ENCODE peak calls at places on chromosomes 12 and 14, in five cellular contexts. O, D, M, C and V are unnamed samples.

GRCh38 chr14:95452176-95452889 is 64.1 kb downstream of the SYNE3 start:
- DNase-seq in O (no peak), D (peak; percentile 14), M (no peak), C (no peak), V (no peak)

GRCh38 chr14:46054526-46054925 is 597.1 kb downstream of the RPL10L start:
- DNase-seq in O (no peak), D (no peak), M (no peak), C (peak; percentile 0), V (no peak)

GRCh38 chr14:56813143-56813551 is 2.9 kb upstream of the OTX2 start:
- DNase-seq in O (no peak), D (no peak), M (no peak), C (no peak), V (no peak)

GRCh38 chr12:57247041-57247440 is 3.9 kb downstream of the STAC3 start:
- DNase-seq in O (no peak), D (no peak), M (no peak), C (no peak), V (no peak)

GRCh38 chr12:104604070-104604994 is 147.6 kb downstream of the CHST11 start:
- DNase-seq in O (peak; percentile 73), D (peak; percentile 32), M (peak; percentile 49), C (peak; percentile 81), V (peak; percentile 70)

GRCh38 chr14:77098470-77099353 is 654 bp downstream of the CIPC start:
- DNase-seq in O (peak; percentile 63), D (peak; percentile 38), M (peak; percentile 54), C (no peak), V (peak; percentile 29)

GRCh38 chr12:91620949-91621348 is 438.3 kb upstream of the DCN start:
- DNase-seq in O (no peak), D (peak; percentile 24), M (no peak), C (peak; percentile 2), V (no peak)

GRCh38 chr14:85534435-85534834 is 4.5 kb downstream of the FLRT2 start:
- DNase-seq in O (no peak), D (peak; percentile 46), M (no peak), C (no peak), V (no peak)

GRCh38 chr14:54629183-54629582 is 62.3 kb downstream of the SAMD4A start:
- DNase-seq in O (no peak), D (no peak), M (no peak), C (no peak), V (no peak)

GRCh38 chr12:106831699-106832098 is 57.2 kb downstream of the RIC8B start:
- DNase-seq in O (no peak), D (no peak), M (no peak), C (no peak), V (no peak)

GRCh38 chr12:15838986-15839385 is 43.2 kb upstream of the STRAP start:
- DNase-seq in O (no peak), D (no peak), M (no peak), C (no peak), V (no peak)

DNA sequence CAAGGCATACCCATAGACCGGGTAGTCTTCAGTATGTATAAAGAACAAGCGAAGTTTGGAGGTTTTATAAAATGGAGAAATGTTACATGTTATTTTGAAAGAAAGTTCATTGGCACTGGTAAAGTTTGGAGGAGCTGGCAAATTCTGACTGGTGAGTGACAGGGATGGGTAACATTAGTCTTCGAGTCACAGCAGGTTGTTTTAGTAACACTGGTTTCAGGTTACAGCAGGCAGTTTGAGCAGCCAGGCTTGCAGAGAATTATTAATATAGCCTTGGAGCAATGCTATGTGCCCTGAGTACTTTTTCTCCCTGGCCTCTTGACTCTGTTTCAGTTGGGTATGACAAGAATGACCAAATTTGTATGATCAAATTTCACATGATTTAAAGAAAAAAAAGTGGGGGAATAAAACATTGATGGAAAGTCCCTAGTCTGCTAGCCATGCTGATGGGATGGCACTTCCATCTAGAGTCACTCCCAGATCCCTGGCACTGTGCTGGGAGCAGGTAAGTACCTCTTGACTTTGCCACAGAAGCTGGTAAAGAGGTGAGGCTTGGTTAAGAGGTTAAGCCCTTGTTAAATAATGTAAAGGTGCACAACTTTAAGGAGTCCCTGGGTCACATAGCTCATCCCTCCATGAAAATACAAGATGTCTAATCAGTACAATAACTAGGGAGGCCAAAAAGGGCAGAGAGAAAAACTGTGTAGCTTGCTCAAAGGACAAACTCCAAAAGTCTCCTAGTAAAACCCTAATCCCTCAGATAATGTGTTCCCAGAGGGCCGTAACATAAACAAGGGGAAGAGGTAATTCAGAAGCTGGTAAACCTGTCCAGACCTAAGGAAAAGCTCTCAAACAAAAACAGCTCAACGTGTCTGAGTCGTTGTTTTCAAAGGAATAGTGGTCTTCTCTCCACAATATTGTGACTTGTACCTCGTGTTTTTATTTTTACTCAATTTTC is 12.7 kb upstream of the SVOP start:
- DNase-seq in O (no peak), D (no peak), M (no peak), C (no peak), V (no peak)
- TF ChIP-seq CTCF in O (no peak), D (no peak), M (no peak), C (no peak), V (no peak)

DNA sequence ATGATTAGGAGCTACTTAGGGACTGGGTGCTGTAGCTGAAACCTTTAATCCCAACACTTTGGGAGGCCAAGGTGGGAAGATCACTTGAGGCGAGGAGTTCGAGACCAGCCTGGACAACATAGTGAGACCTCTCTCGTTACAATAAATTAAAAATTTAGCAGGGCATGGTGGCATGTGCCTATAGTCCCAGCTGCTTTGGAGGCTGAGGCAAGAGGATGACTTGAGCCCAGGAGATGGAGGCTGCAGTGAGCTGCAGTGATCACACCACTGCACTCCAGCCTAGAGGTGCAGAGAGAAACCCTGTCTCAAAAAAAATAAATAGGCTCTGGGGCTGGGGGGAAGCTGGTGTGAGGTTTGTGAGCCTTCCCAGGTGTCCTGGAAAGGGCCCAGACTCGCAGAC is 97.2 kb downstream of the FBXL14 start:
- DNase-seq in O (no peak), D (no peak), M (no peak), C (no peak), V (no peak)
- H3K27ac ChIP-seq in O (no peak overlapping the region), D (no peak overlapping the region), M (no peak overlapping the region), C (no peak overlapping the region), V (peak overlapping the region; percentile 56)

GRCh38 chr12:40970320-40970907 is 217.7 kb upstream of the PDZRN4 start:
- DNase-seq in O (no peak), D (no peak), M (no peak), C (no peak), V (no peak)
- H3K4me3 ChIP-seq in O (no peak overlapping the region), D (no peak overlapping the region), M (no peak overlapping the region), C (no peak overlapping the region), V (no peak overlapping the region)

GRCh38 chr14:51401756-51402155 is 161.7 kb downstream of the TMX1 start:
- DNase-seq in O (no peak), D (no peak), M (no peak), C (no peak), V (no peak)
- TF ChIP-seq CTCF in O (no peak), D (no peak), M (no peak), C (no peak), V (no peak)

GRCh38 chr12:113598815-113599406 is 127.2 kb upstream of the LHX5 start:
- DNase-seq in O (no peak), D (no peak), M (no peak), C (no peak), V (no peak)

GRCh38 chr12:113604666-113605065 is 133.0 kb upstream of the LHX5 start:
- DNase-seq in O (no peak), D (no peak), M (no peak), C (no peak), V (no peak)

GRCh38 chr12:113601656-113602263 is 130.1 kb upstream of the LHX5 start:
- DNase-seq in O (no peak), D (peak; percentile 76), M (no peak), C (no peak), V (no peak)
- H3K27ac ChIP-seq in O (no peak overlapping the region), D (no peak overlapping the region), M (no peak overlapping the region), C (no peak overlapping the region), V (no peak overlapping the region)

DNA sequence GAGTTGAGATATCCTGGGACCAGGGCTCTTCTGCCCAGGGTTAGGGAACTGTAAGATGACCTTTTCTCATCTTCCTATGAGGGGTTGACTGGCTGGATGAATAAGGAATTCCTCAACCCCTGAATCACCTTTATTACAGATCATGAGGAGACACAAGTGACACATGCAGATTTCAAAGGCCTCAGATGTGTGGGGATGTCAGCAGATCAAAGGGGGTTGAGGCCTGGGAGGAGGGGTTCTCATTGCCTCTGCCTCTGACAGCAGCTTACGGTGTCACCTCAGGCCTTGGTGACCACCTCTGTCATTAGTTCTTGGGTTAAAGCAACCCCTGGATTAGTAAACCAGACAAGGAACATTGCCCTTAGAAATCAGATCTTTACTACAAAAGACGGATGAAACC is 2.1 kb upstream of the KRT72 start:
- DNase-seq in O (no peak), D (no peak), M (no peak), C (no peak), V (no peak)
- H3K4me3 ChIP-seq in O (no peak overlapping the region), D (no peak overlapping the region), M (no peak overlapping the region), C (no peak overlapping the region), V (no peak overlapping the region)

GRCh38 chr14:22375321-22375930 is 213.6 kb downstream of the DAD1 start:
- DNase-seq in O (no peak), D (peak; percentile 64), M (no peak), C (peak; percentile 39), V (no peak)
- TF ChIP-seq CTCF in O (peak; percentile 43), D (peak; percentile 57), M (no peak), C (peak; percentile 74), V (peak; percentile 57)

DNA sequence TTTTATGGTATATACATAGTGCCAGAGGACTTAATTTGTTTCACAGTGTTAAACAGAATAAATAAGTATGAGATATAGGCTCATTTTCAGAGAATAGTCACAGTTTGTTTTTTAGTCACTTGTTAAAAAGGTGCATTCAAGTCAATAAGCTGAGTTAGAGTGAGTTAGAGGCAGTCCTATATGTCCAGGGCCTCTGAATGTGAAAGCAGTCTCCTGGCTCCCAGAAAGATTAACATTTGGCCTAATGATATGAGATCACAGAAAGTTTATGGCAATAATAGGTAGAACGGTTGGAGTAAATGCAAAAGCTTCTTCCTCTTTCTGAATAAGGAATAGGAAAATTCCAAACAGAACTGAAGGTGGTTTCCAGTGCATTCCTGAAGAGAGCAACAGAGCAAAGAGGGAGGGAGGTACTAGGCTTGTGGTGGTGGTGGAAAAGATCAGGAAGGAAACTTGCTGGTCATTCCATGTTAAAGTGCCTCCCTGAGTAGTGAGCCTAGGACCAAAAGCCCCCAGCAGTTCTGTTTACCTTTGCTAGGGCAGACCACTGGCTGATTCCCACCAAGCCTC is 54.4 kb downstream of the SLC38A4 start:
- DNase-seq in O (no peak), D (peak; percentile 11), M (no peak), C (no peak), V (no peak)
- H3K27ac ChIP-seq in O (no peak overlapping the region), D (peak overlapping the region; percentile 65), M (no peak overlapping the region), C (peak overlapping the region; percentile 13), V (no peak overlapping the region)